ENCODE peak calls at places on chromosomes 3 and 15, in six cellular contexts. K, P, V, G, J and R are unnamed samples.
A peak's percentile ranks its signal among the peaks of the same experiment; 100 is the strongest.

GRCh38 chr3:95715137-95715536 is 1099.3 kb upstream of the EPHA6 start:
- DNase-seq in P (no peak), K (no peak), V (no peak), J (no peak), G (no peak), R (no peak)

GRCh38 chr3:46378426-46378942 is 7.7 kb downstream of the CCR5 start:
- DNase-seq in J (no peak), V (peak; percentile 73), P (peak; percentile 7), K (peak; percentile 36), G (no peak), R (peak; percentile 45)

GRCh38 chr3:129855454-129856419 is 37.8 kb downstream of the TMCC1 start:
- DNase-seq in P (no peak), V (peak; percentile 19), J (no peak), K (no peak), G (no peak), R (no peak)

GRCh38 chr3:153099131-153099530 is 62.9 kb upstream of the RAP2B start:
- DNase-seq in J (no peak), G (no peak), P (no peak), K (no peak), V (no peak), R (no peak)

GRCh38 chr3:22115581-22115980 is 364.6 kb upstream of the ZNF385D start:
- DNase-seq in V (no peak), P (no peak), G (no peak), K (no peak), J (no peak), R (no peak)

GRCh38 chr3:56347219-56347871 is 120.9 kb downstream of the ERC2 start:
- DNase-seq in P (no peak), K (no peak), G (no peak), J (no peak), V (peak; percentile 7), R (peak; percentile 4)

GRCh38 chr15:58551764-58552504 is 120.1 kb downstream of the LIPC start:
- DNase-seq in J (no peak), K (no peak), P (no peak), G (no peak), V (no peak), R (peak; percentile 62)

GRCh38 chr15:60912984-60913697 is 316.0 kb downstream of the RORA start:
- DNase-seq in K (no peak), P (no peak), G (no peak), J (no peak), V (no peak), R (no peak)

GRCh38 chr3:116238863-116239262 is 206.4 kb downstream of the LSAMP start:
- DNase-seq in P (no peak), K (no peak), G (no peak), J (no peak), V (no peak), R (no peak)

GRCh38 chr15:78415284-78415683 is 22.7 kb upstream of the IREB2 start:
- DNase-seq in V (peak; percentile 79), J (no peak), P (no peak), K (no peak), G (no peak), R (no peak)

GRCh38 chr3:145024700-145025099 is 1053.1 kb downstream of the DIPK2A start:
- DNase-seq in J (no peak), V (no peak), P (no peak), K (no peak), G (no peak), R (no peak)

GRCh38 chr15:29785068-29785467 is 37.2 kb downstream of the TJP1 start:
- DNase-seq in P (no peak), K (no peak), G (no peak), V (no peak), J (no peak), R (no peak)